ENCODE peak calls at places on chromosome 19, in six cellular contexts. X, T, E, K, B and M are unnamed samples.

GRCh38 chr19:6734096-6734696 is 3.2 kb downstream of the GPR108 start:
- DNase-seq in K (no peak), T (no peak), B (no peak), E (no peak), X (peak; percentile 68), M (no peak)

GRCh38 chr19:11209892-11210655 is 12.7 kb upstream of the KANK2 start:
- DNase-seq in K (no peak), E (no peak), X (no peak), T (no peak), B (no peak), M (no peak)

GRCh38 chr19:18029617-18030338 is 21.8 kb downstream of the ARRDC2 start:
- DNase-seq in K (peak; percentile 79), X (no peak), E (no peak), T (no peak), B (no peak), M (no peak)

GRCh38 chr19:11420894-11421606 is 1.9 kb upstream of the RGL3 start:
- DNase-seq in X (no peak), T (peak; percentile 86), K (no peak), E (no peak), B (no peak), M (no peak)

GRCh38 chr19:23070353-23070781 is 46.5 kb upstream of the ZNF730 start:
- DNase-seq in X (peak; percentile 35), B (peak; percentile 43), T (peak; percentile 60), K (no peak), E (no peak), M (no peak)

GRCh38 chr19:52099497-52100138 is 4.1 kb upstream of the ZNF841 start:
- DNase-seq in X (no peak), B (no peak), E (no peak), K (peak; percentile 64), T (no peak), M (no peak)

GRCh38 chr19:55086730-55087541 is 11.3 kb downstream of the EPS8L1 start:
- DNase-seq in K (no peak), E (no peak), B (peak; percentile 73), X (no peak), T (peak; percentile 99), M (peak; percentile 69)

GRCh38 chr19:10766681-10767201 is 48.9 kb downstream of the DNM2 start:
- DNase-seq in B (no peak), E (no peak), K (no peak), X (no peak), T (no peak), M (no peak)

GRCh38 chr19:49133621-49134454 is 14.5 kb downstream of the PPFIA3 start:
- DNase-seq in E (no peak), T (peak; percentile 90), K (no peak), B (no peak), X (peak; percentile 81), M (no peak)

GRCh38 chr19:33292595-33293254 is 9.6 kb downstream of the CEBPA start:
- DNase-seq in X (no peak), T (no peak), E (no peak), K (no peak), B (no peak), M (no peak)

GRCh38 chr19:53511933-53512374 is 26.0 kb upstream of the ZNF331 start:
- DNase-seq in K (peak; percentile 71), T (peak; percentile 88), X (peak; percentile 60), E (no peak), B (peak; percentile 28), M (no peak)

GRCh38 chr19:37251308-37252229 is 33.6 kb downstream of the ZNF383 start:
- DNase-seq in E (peak; percentile 54), B (peak; percentile 53), T (no peak), K (no peak), X (no peak), M (peak; percentile 17)

GRCh38 chr19:47486900-47487299 is 2.9 kb upstream of the KPTN start:
- DNase-seq in K (no peak), T (no peak), E (no peak), X (no peak), B (no peak), M (no peak)

GRCh38 chr19:47485210-47485609 is 1.2 kb upstream of the KPTN start:
- DNase-seq in E (no peak), T (no peak), K (no peak), B (no peak), X (no peak), M (no peak)

GRCh38 chr19:47481460-47482052 is 2.5 kb downstream of the KPTN start:
- DNase-seq in T (no peak), B (no peak), E (no peak), K (no peak), X (no peak), M (no peak)

GRCh38 chr19:47483200-47483599 is 819 bp downstream of the KPTN start:
- DNase-seq in T (no peak), X (no peak), E (no peak), B (no peak), K (no peak), M (no peak)

DNA sequence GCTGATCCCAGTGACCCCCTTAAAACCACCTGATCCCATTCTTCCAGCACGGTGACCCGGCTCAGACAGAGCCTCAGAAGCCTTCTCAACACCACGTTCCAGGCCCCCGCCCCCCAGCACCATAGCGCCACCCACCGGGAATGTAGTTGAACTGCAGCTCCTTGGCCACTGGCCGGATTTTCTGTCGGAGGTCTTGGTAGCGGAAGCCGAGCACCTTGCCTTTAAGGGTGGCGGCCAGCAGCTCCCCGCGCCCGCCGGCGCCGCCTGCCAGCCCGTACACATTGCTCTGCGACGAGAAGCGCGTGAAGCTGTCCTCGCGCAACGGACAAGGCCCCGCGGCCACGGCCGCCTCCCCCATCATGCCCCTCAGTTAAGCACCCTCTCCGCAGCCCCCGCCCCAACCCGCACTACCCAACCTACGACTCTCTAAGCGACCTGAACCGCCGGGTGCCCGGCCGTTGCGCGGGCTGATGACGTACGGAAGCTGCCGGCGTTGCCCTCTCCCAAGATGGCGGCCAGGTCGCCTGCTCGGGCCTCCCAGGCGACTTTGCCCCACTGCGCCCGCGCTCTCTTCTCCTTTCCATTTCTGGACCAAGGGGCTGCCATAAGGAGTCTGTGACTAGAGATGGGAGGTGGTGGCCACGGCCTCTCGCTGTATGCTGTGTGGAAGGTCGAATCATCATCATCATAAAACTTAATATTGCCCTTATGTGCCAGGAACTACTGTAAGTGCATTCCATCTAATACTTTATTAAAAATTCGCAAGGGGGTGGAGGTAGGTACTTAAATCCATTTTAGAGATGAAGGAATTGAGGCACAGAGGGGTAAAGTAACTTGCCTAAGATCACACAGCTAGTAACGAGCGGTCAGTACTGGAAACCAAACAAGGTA is at the start of gene KPTN:
- DNase-seq in X (peak; percentile 94), B (peak; percentile 97), K (peak; percentile 77), E (peak; percentile 57), T (peak; percentile 99), M (peak; percentile 97)
- TF ChIP-seq POLR2A in X (peak; percentile 87), B (peak; percentile 71), K (peak; percentile 82), E (peak; percentile 91), T (peak; percentile 68), M (peak; percentile 91)

DNA sequence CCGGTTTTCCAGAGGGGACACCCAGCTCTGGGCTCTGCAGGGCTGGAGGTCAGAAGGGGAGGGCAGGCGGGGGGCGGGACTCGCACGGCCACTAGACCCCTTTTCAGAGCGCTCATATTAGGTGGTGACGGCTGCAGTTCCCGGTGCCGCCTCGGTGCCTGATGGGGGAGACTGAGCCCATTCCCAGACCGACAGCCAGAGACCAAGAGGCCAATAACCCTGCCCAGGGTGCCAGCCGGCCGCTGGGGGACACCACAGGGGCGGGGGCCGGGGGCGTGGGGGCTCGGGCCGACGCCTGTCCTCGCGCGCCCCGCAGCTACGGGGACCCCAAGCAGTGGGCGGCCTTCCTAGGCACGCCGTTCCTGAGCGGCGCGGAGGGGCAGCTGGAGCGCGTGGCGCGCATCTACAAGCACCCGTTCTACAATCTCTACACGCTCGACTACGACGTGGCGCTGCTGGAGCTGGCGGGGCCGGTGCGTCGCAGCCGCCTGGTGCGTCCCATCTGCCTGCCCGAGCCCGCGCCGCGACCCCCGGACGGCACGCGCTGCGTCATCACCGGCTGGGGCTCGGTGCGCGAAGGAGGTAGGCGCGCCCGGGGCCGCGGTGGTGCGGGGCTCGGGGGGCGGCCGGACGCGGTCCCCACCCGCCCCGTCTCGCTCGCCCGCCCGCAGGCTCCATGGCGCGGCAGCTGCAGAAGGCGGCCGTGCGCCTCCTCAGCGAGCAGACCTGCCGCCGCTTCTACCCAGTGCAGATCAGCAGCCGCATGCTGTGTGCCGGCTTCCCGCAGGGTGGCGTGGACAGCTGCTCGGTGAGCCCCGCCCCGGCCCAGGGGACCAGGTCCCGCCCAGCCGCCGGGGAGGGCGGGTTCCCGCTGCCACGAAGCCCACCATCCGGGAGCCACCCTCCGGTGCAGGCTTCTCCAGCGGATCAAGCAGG is 2.4 kb downstream of the TIMM13 start:
- DNase-seq in E (no peak), X (no peak), T (peak; percentile 84), K (no peak), B (no peak), M (no peak)
- TF ChIP-seq POLR2AphosphoS5 in E (no peak), X (no peak), T (peak; percentile 66), K (no peak), B (no peak), M (no peak)

GRCh38 chr19:31351212-31352193 is 2.3 kb upstream of the TSHZ3 start:
- DNase-seq in X (no peak), K (no peak), B (no peak), E (no peak), T (peak; percentile 66), M (no peak)

GRCh38 chr19:31350693-31351211 is 1.5 kb upstream of the TSHZ3 start:
- DNase-seq in E (no peak), T (peak; percentile 79), B (no peak), K (no peak), X (peak; percentile 54), M (no peak)

GRCh38 chr19:31353826-31354225 is 4.6 kb upstream of the TSHZ3 start:
- DNase-seq in K (no peak), B (no peak), X (no peak), T (peak; percentile 66), E (no peak), M (no peak)

GRCh38 chr19:31352782-31353651 is 3.8 kb upstream of the TSHZ3 start:
- DNase-seq in B (no peak), T (peak; percentile 65), K (no peak), X (no peak), E (no peak), M (no peak)

DNA sequence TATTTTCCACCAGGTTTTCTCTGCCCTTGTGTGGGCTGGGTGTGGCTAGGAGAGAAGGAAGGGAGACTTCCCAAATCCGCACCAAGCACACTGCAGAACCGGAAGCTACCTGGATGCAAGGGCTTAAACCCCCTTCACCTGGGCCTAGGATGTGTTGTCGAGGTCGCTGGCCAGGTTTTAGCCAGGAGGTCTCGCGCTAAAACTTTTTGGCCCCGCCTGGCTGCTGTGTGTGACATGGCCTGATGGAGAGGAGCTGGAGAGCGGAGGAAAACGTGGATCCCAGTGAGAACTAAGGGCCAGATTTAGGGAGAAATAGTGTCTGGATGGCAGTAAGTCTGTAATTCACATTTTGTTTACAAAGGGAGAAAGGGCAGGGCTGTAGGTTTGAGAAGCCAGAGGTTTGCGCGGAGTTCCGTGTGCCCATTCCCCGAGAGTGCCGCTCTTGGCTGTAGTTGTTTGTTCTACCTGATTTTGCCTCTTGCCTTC is 3.1 kb upstream of the TSHZ3 start:
- DNase-seq in B (no peak), T (no peak), X (no peak), K (no peak), E (no peak), M (no peak)
- TF ChIP-seq TAF1 in B (no peak), T (no peak), X (no peak), K (no peak), E (no peak), M (no peak)

DNA sequence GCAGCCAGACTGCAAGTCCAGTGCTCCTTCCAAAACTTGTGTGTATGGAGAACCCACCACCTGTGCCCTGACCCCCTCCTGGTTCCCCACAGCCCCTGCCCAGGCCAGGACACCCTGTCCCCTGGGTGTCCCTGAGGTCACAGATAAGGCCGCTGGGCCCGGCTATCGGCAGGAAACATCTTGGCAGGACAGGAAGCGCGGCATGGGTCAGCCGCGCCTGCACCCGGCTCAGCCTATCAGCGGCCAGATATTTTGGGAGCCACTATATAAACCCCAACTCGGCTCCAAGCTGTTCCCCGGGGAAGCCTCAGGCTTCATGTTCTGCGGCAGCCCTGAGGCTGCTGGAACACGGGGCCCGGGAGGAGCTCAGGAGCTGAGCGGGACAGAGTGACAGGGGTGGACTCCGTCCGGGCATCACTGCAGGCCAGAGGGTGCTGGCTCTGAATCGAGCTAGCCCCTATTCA is 60.8 kb downstream of the AP1M1 start:
- DNase-seq in E (no peak), K (no peak), X (peak; percentile 93), B (no peak), T (no peak), M (no peak)
- TF ChIP-seq POLR2A in E (no peak), K (no peak), X (peak; percentile 79), B (no peak), T (no peak), M (no peak)